ENCODE peak calls at places on chromosomes 12 and 14, in four cellular contexts. H is ACHN, A is activated T-cell treated with anti-CD3 and anti-CD28 coated beads for 1 hour, K is AG09309. G is an unnamed sample.
A peak's percentile ranks its signal among the peaks of the same experiment; 100 is the strongest.

GRCh38 chr14:104095426-104096310 is 10.2 kb downstream of the ASPG start:
- DNase-seq in K (no peak), A (no peak), H (no peak), G (no peak)

GRCh38 chr14:39174560-39175444 is at the start of gene PNN:
- DNase-seq in K (peak; percentile 99), A (peak; percentile 87), H (peak; percentile 99), G (peak; percentile 99)

GRCh38 chr14:81766597-81766996 is 232.9 kb upstream of the SEL1L start:
- DNase-seq in H (no peak), K (no peak), A (no peak), G (no peak)

GRCh38 chr14:92946847-92947545 is 24.0 kb downstream of the CHGA start:
- DNase-seq in K (no peak), H (no peak), A (no peak), G (no peak)

GRCh38 chr12:49223590-49224369 is 34.9 kb upstream of the TUBA1A start:
- DNase-seq in H (no peak), A (no peak), K (no peak), G (no peak)

GRCh38 chr12:98896938-98897337 is 251.8 kb downstream of the APAF1 start:
- DNase-seq in H (peak; percentile 13), A (no peak), K (no peak), G (no peak)

GRCh38 chr14:89251066-89251465 is 166.0 kb downstream of the FOXN3 start:
- DNase-seq in H (no peak), A (no peak), K (no peak), G (no peak)

GRCh38 chr14:76964695-76965094 is 63.8 kb downstream of the IRF2BPL start:
- DNase-seq in H (no peak), K (no peak), A (no peak), G (no peak)

GRCh38 chr12:89084751-89085150 is 267.6 kb downstream of the DUSP6 start:
- DNase-seq in K (no peak), A (no peak), H (no peak), G (peak; percentile 30)

GRCh38 chr14:55743551-55743950 is 163.5 kb downstream of the KTN1 start:
- DNase-seq in A (no peak), K (no peak), H (no peak), G (no peak)

GRCh38 chr12:66637693-66638301 is 41.1 kb downstream of the GRIP1 start:
- DNase-seq in K (no peak), A (no peak), H (no peak), G (no peak)

GRCh38 chr12:100427078-100427477 is 46.6 kb upstream of the NR1H4 start:
- DNase-seq in A (no peak), K (peak; percentile 16), H (peak; percentile 91), G (peak; percentile 54)

GRCh38 chr12:101746661-101747060 is 7.4 kb upstream of the SYCP3 start:
- DNase-seq in A (no peak), H (no peak), K (peak; percentile 14), G (no peak)

GRCh38 chr14:64754685-64755084 is 50.5 kb downstream of the PLEKHG3 start:
- DNase-seq in A (no peak), H (no peak), K (no peak), G (no peak)

GRCh38 chr12:18250313-18250916 is 10.9 kb upstream of the PIK3C2G start:
- DNase-seq in A (no peak), H (peak; percentile 84), K (peak; percentile 34), G (peak; percentile 55)

GRCh38 chr14:99520571-99521081 is 39.4 kb downstream of the CCNK start:
- DNase-seq in A (no peak), K (no peak), H (no peak), G (no peak)

GRCh38 chr14:95174184-95174804 is 17.0 kb upstream of the DICER1 start:
- DNase-seq in K (no peak), H (no peak), A (no peak), G (peak; percentile 12)

GRCh38 chr14:56874375-56874774 is 64.1 kb upstream of the OTX2 start:
- DNase-seq in H (no peak), K (no peak), A (no peak), G (no peak)

GRCh38 chr12:91100901-91101300 is 10.4 kb downstream of the LUM start:
- DNase-seq in K (no peak), H (no peak), A (no peak), G (no peak)

GRCh38 chr14:56129941-56130340 is 11.7 kb downstream of the PELI2 start:
- DNase-seq in A (no peak), H (no peak), K (no peak), G (no peak)

GRCh38 chr14:95413289-95414215 is 93.8 kb upstream of the CLMN start:
- DNase-seq in K (no peak), H (no peak), A (no peak), G (no peak)

GRCh38 chr14:38207830-38208815 is at the start of gene SSTR1:
- DNase-seq in H (no peak), K (no peak), A (no peak), G (no peak)

GRCh38 chr14:67566908-67567307 is 33.2 kb downstream of the PIGH start:
- DNase-seq in K (peak; percentile 35), H (no peak), A (no peak), G (peak; percentile 12)

GRCh38 chr12:39292125-39292630 is 150.7 kb downstream of the KIF21A start:
- DNase-seq in H (no peak), K (no peak), A (no peak), G (no peak)

GRCh38 chr12:1606021-1606622 is 11.7 kb upstream of the FBXL14 start:
- DNase-seq in H (peak; percentile 96), K (no peak), A (peak; percentile 54), G (peak; percentile 81)

GRCh38 chr14:96502621-96503251 is 554 bp downstream of the PAPOLA start:
- DNase-seq in A (no peak), H (peak; percentile 29), K (no peak), G (peak; percentile 11)

GRCh38 chr14:26163761-26164160 is 434.1 kb downstream of the NOVA1 start:
- DNase-seq in A (no peak), K (no peak), H (peak; percentile 48), G (no peak)

GRCh38 chr12:6230321-6231110 is 30.3 kb downstream of the CD9 start:
- DNase-seq in A (peak; percentile 50), K (no peak), H (no peak), G (no peak)

GRCh38 chr12:75976913-75977312 is 54.7 kb downstream of the PHLDA1 start:
- DNase-seq in K (no peak), H (peak; percentile 30), A (no peak), G (no peak)

GRCh38 chr14:63893701-63894458 is 41.1 kb downstream of the SYNE2 start:
- DNase-seq in K (peak; percentile 82), A (no peak), H (peak; percentile 65), G (peak; percentile 61)

GRCh38 chr12:44812062-44812461 is 64.1 kb downstream of the NELL2 start:
- DNase-seq in H (peak; percentile 31), K (no peak), A (peak; percentile 16), G (no peak)

GRCh38 chr12:31832740-31833540 is 104.1 kb upstream of the AMN1 start:
- DNase-seq in K (no peak), H (no peak), A (no peak), G (no peak)

GRCh38 chr12:52045794-52046199 is 5.4 kb upstream of the NR4A1 start:
- DNase-seq in H (no peak), K (no peak), A (no peak), G (no peak)

GRCh38 chr12:78871566-78871965 is 7.0 kb downstream of the SYT1 start:
- DNase-seq in A (no peak), K (no peak), H (no peak), G (no peak)

GRCh38 chr12:125533434-125534029 is 468.3 kb downstream of the AACS start:
- DNase-seq in H (peak; percentile 11), A (no peak), K (no peak), G (no peak)

GRCh38 chr12:130711751-130712150 is 4.3 kb downstream of the RIMBP2 start:
- DNase-seq in K (no peak), A (no peak), H (no peak), G (no peak)

GRCh38 chr14:77554207-77554606 is 55.6 kb upstream of the ISM2 start:
- DNase-seq in A (no peak), H (no peak), K (no peak), G (no peak)

GRCh38 chr12:49633703-49634311 is 10.4 kb downstream of the PRPF40B start:
- DNase-seq in K (no peak), H (no peak), A (no peak), G (no peak)

GRCh38 chr14:105853907-105854599 is 327.7 kb downstream of the TMEM121 start:
- DNase-seq in A (no peak), K (no peak), H (no peak), G (no peak)